ENCODE peak calls at places on chromosomes 6 and 20, in eight cellular contexts. T is foreskin fibroblast; Z is endothelial cell; Y is GM13976; M is activated CD8-positive, alpha-beta T cell treated with anti-CD3 and anti-CD28 coated beads for 36 hours; E is psoas muscle; K is GM23338; J is fibroblast of lung. G is an unnamed sample.
A peak's percentile ranks its signal among the peaks of the same experiment; 100 is the strongest.

GRCh38 chr20:53220482-53221307 is 248.5 kb downstream of the TSHZ2 start:
- DNase-seq in Z (no peak), K (no peak), M (no peak), J (peak; percentile 29), E (no peak), T (no peak), Y (no peak), G (no peak)

GRCh38 chr6:1686117-1687098 is 76.7 kb downstream of the FOXC1 start:
- DNase-seq in Y (no peak), J (peak; percentile 99), K (peak; percentile 32), E (no peak), M (no peak), T (peak; percentile 91), Z (no peak), G (peak; percentile 96)

GRCh38 chr6:2749972-2750600 is 636 bp downstream of the MYLK4 start:
- DNase-seq in Y (peak; percentile 48), T (peak; percentile 50), K (peak; percentile 71), E (peak; percentile 66), J (peak; percentile 33), Z (peak; percentile 67), M (peak; percentile 82), G (peak; percentile 63)

GRCh38 chr6:163554663-163555062 is 140.1 kb downstream of the QKI start:
- DNase-seq in J (peak; percentile 16), Y (peak; percentile 29), Z (peak; percentile 67), T (peak; percentile 21), M (peak; percentile 83), E (peak; percentile 66), K (peak; percentile 81), G (peak; percentile 66)

GRCh38 chr6:158633127-158633526 is 11.4 kb downstream of the DYNLT1 start:
- DNase-seq in K (no peak), E (peak; percentile 27), M (no peak), J (no peak), T (no peak), Z (no peak), Y (no peak), G (no peak)

GRCh38 chr6:136761227-136761922 is 30.9 kb downstream of the MAP3K5 start:
- DNase-seq in Z (no peak), M (peak; percentile 42), Y (no peak), J (peak; percentile 47), K (no peak), T (no peak), E (no peak), G (no peak)

GRCh38 chr20:62753626-62754025 is 42.6 kb upstream of the MRGBP start:
- DNase-seq in J (no peak), Y (no peak), E (peak; percentile 24), Z (no peak), T (no peak), K (no peak), M (no peak), G (no peak)

GRCh38 chr6:52566853-52567279 is 10.0 kb downstream of the TRAM2 start:
- DNase-seq in Y (no peak), M (no peak), K (no peak), J (peak; percentile 92), T (peak; percentile 99), Z (no peak), E (no peak), G (peak; percentile 86)

GRCh38 chr20:38165966-38166706 is 1.1 kb upstream of the TGM2 start:
- DNase-seq in Y (no peak), Z (no peak), J (peak; percentile 34), E (no peak), M (no peak), T (no peak), K (no peak), G (peak; percentile 18)

GRCh38 chr6:39102821-39103136 is 12.2 kb downstream of the SAYSD1 start:
- DNase-seq in Y (no peak), M (no peak), Z (no peak), K (no peak), T (no peak), E (no peak), J (no peak), G (no peak)

GRCh38 chr20:2626853-2627541 is 25.4 kb upstream of the NOP56 start:
- DNase-seq in K (peak; percentile 22), Y (no peak), M (no peak), Z (no peak), E (no peak), T (peak; percentile 87), J (peak; percentile 73), G (peak; percentile 61)

GRCh38 chr6:12119085-12119588 is 107.0 kb downstream of the HIVEP1 start:
- DNase-seq in Z (no peak), Y (peak; percentile 54), T (no peak), K (no peak), J (no peak), E (no peak), M (peak; percentile 71), G (no peak)

GRCh38 chr6:90028080-90028778 is 134.0 kb downstream of the GJA10 start:
- DNase-seq in J (peak; percentile 11), Z (no peak), K (no peak), M (peak; percentile 74), E (no peak), Y (no peak), T (no peak), G (no peak)

GRCh38 chr6:63904844-63905243 is 269.2 kb downstream of the PHF3 start:
- DNase-seq in T (peak; percentile 68), M (peak; percentile 6), J (peak; percentile 80), Z (no peak), K (no peak), Y (no peak), E (no peak), G (peak; percentile 35)

GRCh38 chr6:32825966-32826365 is 9.2 kb upstream of the HLA-DOB start:
- DNase-seq in Y (no peak), T (peak; percentile 68), M (no peak), E (no peak), J (peak; percentile 19), Z (no peak), K (peak; percentile 68), G (peak; percentile 87)

GRCh38 chr6:13831623-13832022 is 17.3 kb upstream of the MCUR1 start:
- DNase-seq in J (no peak), K (no peak), E (no peak), Z (no peak), M (no peak), Y (peak; percentile 47), T (no peak), G (no peak)

GRCh38 chr6:159969204-159969912 is 476 bp downstream of the IGF2R start:
- DNase-seq in E (peak; percentile 76), M (peak; percentile 42), Y (peak; percentile 62), J (peak; percentile 29), Z (peak; percentile 65), T (no peak), K (peak; percentile 65), G (peak; percentile 23)

GRCh38 chr6:159966981-159967380 is 1.9 kb upstream of the IGF2R start:
- DNase-seq in M (no peak), Z (no peak), K (no peak), J (no peak), Y (no peak), T (no peak), E (no peak), G (peak; percentile 35)

GRCh38 chr6:159970659-159971063 is 1.8 kb downstream of the IGF2R start:
- DNase-seq in E (no peak), J (no peak), M (no peak), Z (no peak), K (no peak), Y (no peak), T (no peak), G (no peak)

GRCh38 chr6:159969921-159970320 is 1.0 kb downstream of the IGF2R start:
- DNase-seq in J (peak; percentile 73), Y (peak; percentile 64), Z (peak; percentile 50), K (peak; percentile 83), T (peak; percentile 68), E (no peak), M (peak; percentile 62), G (peak; percentile 47)

GRCh38 chr6:159968295-159969203 is at the start of gene IGF2R:
- DNase-seq in Z (peak; percentile 86), J (peak; percentile 83), K (peak; percentile 96), E (peak; percentile 97), T (peak; percentile 86), M (peak; percentile 96), Y (peak; percentile 98), G (peak; percentile 92)
- TF ChIP-seq CTCF in Z (peak; percentile 18), J (no peak), K (no peak), E (no peak), T (peak; percentile 13), M (no peak), Y (no peak), G (peak; percentile 13)

GRCh38 chr20:18019068-18019467 is 38.6 kb downstream of the OVOL2 start:
- DNase-seq in T (no peak), K (peak; percentile 82), Z (peak; percentile 27), E (no peak), Y (peak; percentile 79), J (no peak), M (peak; percentile 23), G (peak; percentile 34)

GRCh38 chr20:18024606-18025127 is 33.0 kb downstream of the OVOL2 start:
- DNase-seq in J (no peak), E (no peak), Z (no peak), Y (no peak), M (no peak), K (no peak), T (no peak), G (no peak)

GRCh38 chr20:18018100-18018499 is 39.6 kb downstream of the OVOL2 start:
- DNase-seq in J (no peak), K (no peak), T (no peak), Z (no peak), Y (no peak), M (no peak), E (no peak), G (no peak)

GRCh38 chr20:18016772-18017171 is 40.9 kb downstream of the OVOL2 start:
- DNase-seq in M (no peak), Z (no peak), T (no peak), E (no peak), Y (no peak), J (no peak), K (no peak), G (no peak)

GRCh38 chr20:18020931-18021330 is 36.8 kb downstream of the OVOL2 start:
- DNase-seq in J (no peak), E (no peak), T (no peak), M (no peak), Y (no peak), Z (no peak), K (no peak), G (no peak)
- TF ChIP-seq CTCF in J (no peak), E (no peak), T (no peak), M (no peak), Y (no peak), Z (no peak), K (peak; percentile 25), G (no peak)

GRCh38 chr20:6381887-6382286 is 259.1 kb upstream of the FERMT1 start:
- DNase-seq in Z (peak; percentile 8), J (peak; percentile 5), E (no peak), Y (no peak), T (no peak), M (no peak), K (peak; percentile 79), G (peak; percentile 40)
- TF ChIP-seq CTCF in Z (peak; percentile 79), J (no peak), E (no peak), Y (no peak), T (peak; percentile 10), M (no peak), K (peak; percentile 72), G (peak; percentile 55)

DNA sequence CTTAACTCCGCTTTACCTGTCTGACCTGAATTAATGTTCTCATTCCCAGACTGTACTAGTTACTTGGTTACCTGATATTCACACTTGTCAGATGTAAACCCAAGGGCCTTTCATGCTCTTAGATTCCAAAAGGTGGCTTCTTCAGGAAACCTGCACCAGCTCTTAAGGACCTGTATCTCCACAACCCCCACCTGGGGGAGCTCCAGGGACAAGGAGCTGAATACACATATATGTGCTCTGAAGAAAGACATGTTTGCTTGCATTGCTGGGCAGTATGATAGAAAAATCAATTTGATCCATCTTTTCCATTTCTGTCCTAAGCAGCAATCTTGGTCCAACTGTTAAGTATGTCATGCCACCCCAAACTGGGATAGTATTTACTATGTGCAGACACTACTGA is 64.8 kb upstream of the POU3F2 start:
- DNase-seq in Y (no peak), T (no peak), M (peak; percentile 44), E (no peak), Z (peak; percentile 42), K (peak; percentile 65), J (peak; percentile 64), G (peak; percentile 47)
- TF ChIP-seq CTCF in Y (no peak), T (no peak), M (no peak), E (no peak), Z (no peak), K (peak; percentile 70), J (no peak), G (peak; percentile 7)